ENCODE peak calls at places on chromosome X, in nine cellular contexts. I is GM13977; Z is mesendoderm; D is stimulated activated CD8-positive, alpha-beta memory T cell treated with anti-CD3 and anti-CD28 coated beads, Interleukin-15, amount 100 ng/mL, for 4 hours; W is tibial artery; N is NCI-H1105; Y is sigmoid colon; S is aorta; C is KBM-7. H is an unnamed sample.

GRCh38 chrX:40773188-40773587 is 37.8 kb upstream of the MED14 start:
- DNase-seq in W (no peak), C (no peak), I (no peak), Y (no peak), Z (no peak), S (no peak), D (no peak), N (no peak), H (no peak)

GRCh38 chrX:63330681-63331080 is 20.5 kb downstream of the SPIN4 start:
- DNase-seq in Z (no peak), I (no peak), D (no peak), N (no peak), W (no peak), Y (no peak), S (no peak), C (no peak), H (no peak)

GRCh38 chrX:17878028-17878670 is 17.1 kb upstream of the RAI2 start:
- DNase-seq in Y (no peak), C (no peak), N (no peak), W (no peak), S (no peak), D (no peak), Z (no peak), I (no peak), H (peak; percentile 17)

GRCh38 chrX:56498756-56499155 is 64.7 kb upstream of the UBQLN2 start:
- DNase-seq in D (no peak), N (no peak), W (no peak), Y (no peak), S (no peak), C (no peak), Z (peak; percentile 1), I (no peak), H (no peak)

GRCh38 chrX:107845625-107846024 is 20.0 kb downstream of the MID2 start:
- DNase-seq in D (no peak), W (no peak), N (no peak), Z (peak; percentile 13), I (no peak), Y (no peak), S (no peak), C (no peak), H (no peak)

GRCh38 chrX:1521459-1521956 is 15.5 kb downstream of the P2RY8 start:
- DNase-seq in D (no peak), I (peak; percentile 83), Z (peak; percentile 81), N (no peak), W (no peak), Y (no peak), S (no peak), C (peak; percentile 100), H (no peak)

GRCh38 chrX:143472334-143472938 is 44.8 kb downstream of the SPANXN3 start:
- DNase-seq in Y (no peak), Z (no peak), W (no peak), S (no peak), N (peak; percentile 58), I (no peak), C (no peak), D (no peak), H (peak; percentile 78)

GRCh38 chrX:12814434-12814833 is 23.2 kb downstream of the PRPS2 start:
- DNase-seq in Y (no peak), D (no peak), W (peak; percentile 22), S (no peak), C (peak; percentile 72), Z (peak; percentile 65), I (peak; percentile 64), N (peak; percentile 23), H (no peak)

GRCh38 chrX:118049713-118050112 is 66.9 kb downstream of the KLHL13 start:
- DNase-seq in Y (no peak), D (no peak), N (no peak), S (no peak), W (no peak), I (no peak), C (peak; percentile 16), Z (no peak), H (peak; percentile 16)

GRCh38 chrX:70452143-70452733 is 7.6 kb downstream of the DLG3 start:
- DNase-seq in S (peak; percentile 64), D (no peak), W (peak; percentile 49), Y (peak; percentile 79), I (peak; percentile 75), C (peak; percentile 74), Z (peak; percentile 64), N (peak; percentile 28), H (peak; percentile 12)

GRCh38 chrX:40085714-40086113 is 12.0 kb downstream of the BCOR start:
- DNase-seq in D (no peak), N (no peak), S (no peak), C (no peak), Y (no peak), W (no peak), Z (no peak), I (no peak), H (no peak)

GRCh38 chrX:9135901-9136510 is 102.1 kb upstream of the FAM9B start:
- DNase-seq in I (no peak), W (no peak), Z (no peak), D (no peak), Y (no peak), N (no peak), C (no peak), S (no peak), H (no peak)

GRCh38 chrX:72545990-72546389 is 26.7 kb downstream of the HDAC8 start:
- DNase-seq in D (no peak), C (no peak), Z (peak; percentile 13), W (no peak), S (no peak), N (no peak), Y (no peak), I (no peak), H (no peak)

GRCh38 chrX:46220822-46221221 is 324.4 kb downstream of the ZNF674 start:
- DNase-seq in Z (no peak), I (no peak), N (no peak), D (no peak), C (no peak), W (no peak), Y (no peak), S (no peak), H (no peak)

GRCh38 chrX:152907084-152907651 is 9.3 kb downstream of the ZNF185 start:
- DNase-seq in D (no peak), Y (no peak), Z (peak; percentile 92), W (no peak), I (no peak), N (no peak), S (peak; percentile 29), C (no peak), H (peak; percentile 4)

H was measured in kidney glomerular epithelial cell.